ENCODE peak calls at places on chromosomes 16 and 17, in five cellular contexts. V, Y, T, F and S are unnamed samples.
A peak's percentile ranks its signal among the peaks of the same experiment; 100 is the strongest.

GRCh38 chr16:65339062-65339461 is 217.2 kb upstream of the CDH11 start:
- DNase-seq in V (no peak), Y (no peak), T (no peak), F (no peak), S (no peak)

GRCh38 chr17:75970626-75971025 is 8.3 kb downstream of the ACOX1 start:
- DNase-seq in V (no peak), Y (no peak), T (no peak), F (no peak), S (no peak)

GRCh38 chr17:40351185-40352043 is 13.1 kb downstream of the GJD3 start:
- DNase-seq in V (no peak), Y (no peak), T (no peak), F (no peak), S (no peak)

GRCh38 chr16:47732122-47732805 is 271.1 kb downstream of the PHKB start:
- DNase-seq in V (no peak), Y (no peak), T (no peak), F (no peak), S (no peak)

GRCh38 chr17:70034158-70034557 is 40.9 kb upstream of the KCNJ16 start:
- DNase-seq in V (no peak), Y (no peak), T (no peak), F (no peak), S (no peak)

GRCh38 chr17:76384222-76384986 is at the start of gene SPHK1:
- DNase-seq in V (peak; percentile 68), Y (peak; percentile 77), T (peak; percentile 65), F (peak; percentile 78), S (peak; percentile 56)

GRCh38 chr16:29983420-29984136 is 9.9 kb downstream of the TAOK2 start:
- DNase-seq in V (no peak), Y (no peak), T (no peak), F (no peak), S (peak; percentile 45)

GRCh38 chr16:81600275-81600674 is 155.7 kb downstream of the CMIP start:
- DNase-seq in V (no peak), Y (no peak), T (no peak), F (no peak), S (no peak)

GRCh38 chr16:89256651-89257254 is 39.2 kb downstream of the ZNF778 start:
- DNase-seq in V (peak; percentile 75), Y (peak; percentile 34), T (no peak), F (peak; percentile 75), S (peak; percentile 92)

GRCh38 chr17:44322236-44322895 is 2.3 kb downstream of the SLC25A39 start:
- DNase-seq in V (no peak), Y (no peak), T (no peak), F (no peak), S (no peak)

GRCh38 chr17:75902406-75902805 is 2.3 kb downstream of the MRPL38 start:
- DNase-seq in V (no peak), Y (no peak), T (no peak), F (peak; percentile 54), S (no peak)

GRCh38 chr16:56833243-56833970 is 31.6 kb upstream of the SLC12A3 start:
- DNase-seq in V (no peak), Y (no peak), T (no peak), F (no peak), S (no peak)

GRCh38 chr17:83173997-83174858 is 94.8 kb downstream of the METRNL start:
- DNase-seq in V (peak; percentile 6), Y (no peak), T (no peak), F (peak; percentile 60), S (peak; percentile 20)

GRCh38 chr16:68823401-68823800 is 19.9 kb upstream of the TANGO6 start:
- DNase-seq in V (no peak), Y (no peak), T (no peak), F (no peak), S (no peak)

DNA sequence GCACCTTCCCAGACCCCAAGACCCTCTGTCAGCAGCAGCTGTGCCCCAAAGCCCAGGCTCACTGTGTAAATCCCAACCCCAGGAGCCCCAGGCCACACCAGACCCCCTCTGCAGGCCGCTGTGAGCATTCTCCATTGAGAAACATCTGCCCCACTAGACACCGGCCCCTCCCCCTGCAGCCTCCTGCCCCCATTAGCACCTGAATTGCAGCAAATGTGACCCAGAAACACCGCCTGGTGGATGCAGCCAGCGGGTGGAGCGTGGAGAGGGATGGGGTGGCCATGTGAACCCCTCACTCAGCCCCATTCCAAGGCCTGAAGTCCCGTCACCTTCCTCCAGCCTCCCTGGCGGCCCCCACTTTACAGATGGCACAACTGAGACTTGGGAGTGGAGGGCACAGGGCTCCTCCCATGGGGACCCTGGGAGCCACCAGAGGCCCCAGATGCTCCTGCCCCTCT is 2.2 kb downstream of the UBALD1 start:
- DNase-seq in V (no peak), Y (no peak), T (no peak), F (peak; percentile 66), S (no peak)
- TF ChIP-seq CTCF in V (no peak), Y (no peak), T (no peak), F (no peak), S (no peak)

GRCh38 chr16:87028481-87029320 is 288.5 kb downstream of the C16orf95 start:
- DNase-seq in V (no peak), Y (no peak), T (no peak), F (no peak), S (no peak)
- TF ChIP-seq CTCF in V (no peak), Y (no peak), T (no peak), F (no peak), S (no peak)

GRCh38 chr17:9874722-9875121 is 30.3 kb downstream of the RCVRN start:
- DNase-seq in V (no peak), Y (no peak), T (no peak), F (no peak), S (no peak)

GRCh38 chr17:9875441-9875840 is 29.6 kb downstream of the RCVRN start:
- DNase-seq in V (no peak), Y (no peak), T (no peak), F (no peak), S (no peak)

GRCh38 chr17:9878361-9878760 is 26.7 kb downstream of the RCVRN start:
- DNase-seq in V (no peak), Y (no peak), T (no peak), F (no peak), S (no peak)

GRCh38 chr17:9872852-9873251 is 32.2 kb downstream of the RCVRN start:
- DNase-seq in V (no peak), Y (no peak), T (no peak), F (no peak), S (peak; percentile 38)
- TF ChIP-seq CTCF in V (no peak), Y (no peak), T (no peak), F (no peak), S (no peak)

GRCh38 chr17:45584092-45585036 is 93.8 kb upstream of the PLEKHM1 start:
- DNase-seq in V (peak; percentile 53), Y (peak; percentile 79), T (peak; percentile 54), F (peak; percentile 77), S (peak; percentile 94)
- TF ChIP-seq CTCF in V (no peak), Y (no peak), T (no peak), F (no peak), S (no peak)

DNA sequence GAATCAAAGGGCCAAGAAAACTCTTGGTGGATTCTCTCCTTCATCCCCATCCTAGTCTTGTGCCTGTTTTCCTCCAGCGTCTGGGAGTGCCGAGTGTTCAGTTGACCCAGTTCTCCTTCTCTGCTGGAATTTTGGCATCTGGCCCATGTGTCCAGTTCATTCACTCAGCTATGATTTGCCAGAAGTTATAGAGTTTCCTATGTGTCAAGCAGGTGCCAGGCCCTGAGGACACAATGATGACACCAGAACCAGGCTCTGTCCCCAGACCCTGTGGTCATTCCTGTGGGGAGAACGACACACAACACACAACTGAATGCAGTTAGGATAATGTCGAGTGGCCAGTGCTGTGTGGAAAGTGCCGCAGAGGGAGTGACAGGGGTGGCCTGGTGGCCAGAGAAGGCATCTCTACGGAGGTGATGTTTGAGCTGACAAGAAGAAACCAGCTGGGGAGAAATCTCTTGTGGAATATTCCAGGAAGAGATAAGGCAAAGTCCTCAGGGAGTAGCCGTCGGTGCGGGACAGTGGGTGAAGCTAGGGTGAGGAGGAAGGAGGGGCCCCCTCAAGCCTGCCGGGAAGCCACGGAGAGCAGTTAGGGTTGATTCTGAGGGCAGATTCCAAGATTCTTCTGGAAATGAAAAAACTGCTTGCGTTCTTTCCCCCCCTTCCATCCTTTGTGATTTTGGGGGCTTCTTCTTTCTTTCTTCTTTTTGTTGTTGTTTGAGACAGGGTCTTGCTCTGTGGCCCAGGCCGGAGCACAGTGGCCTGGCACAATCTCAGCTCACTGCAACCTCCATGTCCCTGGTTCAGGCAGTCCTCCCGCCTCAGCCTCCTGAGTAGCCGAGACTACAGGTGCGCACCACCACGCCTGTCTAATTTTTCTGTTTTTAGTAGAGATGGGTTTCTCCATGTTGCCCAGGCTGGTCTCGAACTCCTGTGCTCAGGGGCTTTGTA is 35.8 kb upstream of the IL34 start:
- DNase-seq in V (no peak), Y (no peak), T (no peak), F (no peak), S (peak; percentile 44)
- TF ChIP-seq CTCF in V (no peak), Y (no peak), T (no peak), F (no peak), S (no peak)

GRCh38 chr17:81302861-81303326 is 7.8 kb upstream of the SLC38A10 start:
- DNase-seq in V (no peak), Y (no peak), T (no peak), F (no peak), S (no peak)
- TF ChIP-seq CTCF in V (no peak), Y (no peak), T (no peak), F (no peak), S (no peak)

GRCh38 chr17:17741346-17742023 is 60.2 kb downstream of the RAI1 start:
- DNase-seq in V (no peak), Y (no peak), T (peak; percentile 57), F (no peak), S (peak; percentile 57)
- TF ChIP-seq CTCF in V (no peak), Y (no peak), T (peak; percentile 40), F (no peak), S (no peak)

DNA sequence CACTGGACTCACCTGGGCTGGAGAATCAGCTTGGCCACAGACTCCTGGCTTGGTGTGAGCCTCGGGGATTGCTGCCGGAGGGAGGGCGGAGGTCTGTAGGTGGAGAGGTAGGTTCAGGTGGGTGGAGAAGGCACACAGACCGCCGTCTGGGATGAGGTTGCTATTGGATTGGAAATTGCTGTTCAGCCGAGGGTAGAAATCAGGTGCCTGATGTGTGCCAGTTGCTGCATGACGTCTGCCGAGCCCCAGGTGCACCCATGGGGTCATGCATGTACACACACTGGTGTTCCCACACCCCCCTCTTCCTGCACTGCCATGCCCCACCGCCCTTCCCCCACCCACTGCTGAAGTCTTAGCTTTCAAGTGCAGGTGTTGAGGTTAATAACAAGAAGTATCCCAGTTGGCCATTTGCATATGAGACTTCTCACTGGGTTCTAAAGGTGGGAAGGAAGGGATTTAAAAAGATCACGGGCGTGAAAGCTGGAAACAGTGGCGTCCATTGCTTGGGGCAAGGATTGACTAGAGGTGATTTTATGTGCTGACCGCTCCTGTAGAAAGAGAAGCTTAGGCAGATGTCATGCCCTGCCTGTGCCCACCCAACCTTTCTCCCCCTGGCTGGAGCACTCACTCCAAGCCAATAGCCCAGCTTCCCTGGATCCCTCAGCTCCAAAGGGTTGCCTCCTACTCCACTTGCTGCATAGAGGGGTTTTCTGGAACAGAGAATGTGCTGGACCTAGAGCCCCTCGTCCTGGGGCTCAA is 193.6 kb downstream of the CCDC182 start:
- DNase-seq in V (no peak), Y (peak; percentile 61), T (no peak), F (no peak), S (no peak)
- TF ChIP-seq CTCF in V (no peak), Y (no peak), T (no peak), F (no peak), S (no peak)

GRCh38 chr17:68851875-68852274 is 103.3 kb downstream of the ABCA8 start:
- DNase-seq in V (no peak), Y (no peak), T (no peak), F (no peak), S (no peak)
- TF ChIP-seq CTCF in V (no peak), Y (no peak), T (no peak), F (no peak), S (no peak)